ENCODE peak calls at places on chromosome 21, in ten cellular contexts. C, J, U, N, W, G, A, K, O and Q are unnamed samples.

GRCh38 chr21:39542736-39543135 is 70.0 kb upstream of the B3GALT5 start:
- DNase-seq in C (no peak), J (no peak), U (no peak), N (no peak), W (no peak), G (no peak), A (no peak), K (no peak), O (no peak), Q (no peak)

GRCh38 chr21:34129039-34129891 is 55.9 kb downstream of the MRPS6 start:
- DNase-seq in C (peak; percentile 87), J (peak; percentile 58), U (peak; percentile 53), N (no peak), W (no peak), G (no peak), A (peak; percentile 95), K (peak; percentile 65), O (no peak), Q (peak; percentile 32)

GRCh38 chr21:46454142-46454541 is 4.5 kb upstream of the DIP2A start:
- DNase-seq in C (no peak), J (no peak), U (no peak), N (no peak), W (no peak), G (no peak), A (no peak), K (no peak), O (no peak), Q (no peak)

GRCh38 chr21:42121792-42122191 is 50.7 kb downstream of the UMODL1 start:
- DNase-seq in C (no peak), J (no peak), U (no peak), N (no peak), W (no peak), G (no peak), A (no peak), K (no peak), O (no peak), Q (no peak)

GRCh38 chr21:41482321-41482720 is 25.6 kb downstream of the TMPRSS2 start:
- DNase-seq in C (no peak), J (peak; percentile 10), U (no peak), N (no peak), W (no peak), G (no peak), A (peak; percentile 28), K (no peak), O (no peak), Q (no peak)

GRCh38 chr21:36695671-36696389 is 3.1 kb upstream of the SIM2 start:
- DNase-seq in C (no peak), J (no peak), U (no peak), N (no peak), W (no peak), G (no peak), A (no peak), K (no peak), O (no peak), Q (no peak)

GRCh38 chr21:28393279-28393678 is 599.4 kb downstream of the LTN1 start:
- DNase-seq in C (no peak), J (no peak), U (no peak), N (no peak), W (peak; percentile 14), G (peak; percentile 84), A (no peak), K (no peak), O (no peak), Q (no peak)

GRCh38 chr21:25563399-25564116 is 43.7 kb downstream of the MRPL39 start:
- DNase-seq in C (peak; percentile 69), J (no peak), U (no peak), N (no peak), W (no peak), G (no peak), A (no peak), K (no peak), O (no peak), Q (no peak)

GRCh38 chr21:31282095-31282709 is 61.9 kb downstream of the TIAM1 start:
- DNase-seq in C (peak; percentile 96), J (peak; percentile 92), U (no peak), N (peak; percentile 18), W (peak; percentile 6), G (no peak), A (peak; percentile 98), K (peak; percentile 15), O (no peak), Q (no peak)

GRCh38 chr21:35352066-35352770 is 303.1 kb upstream of the RUNX1 start:
- DNase-seq in C (peak; percentile 36), J (peak; percentile 71), U (no peak), N (no peak), W (no peak), G (no peak), A (peak; percentile 58), K (peak; percentile 31), O (no peak), Q (no peak)

GRCh38 chr21:43900078-43900385 is 35.0 kb downstream of the AGPAT3 start:
- DNase-seq in C (no peak), J (no peak), U (no peak), N (no peak), W (no peak), G (no peak), A (no peak), K (no peak), O (no peak), Q (no peak)

GRCh38 chr21:39048574-39048973 is 134.7 kb downstream of the PSMG1 start:
- DNase-seq in C (peak; percentile 76), J (no peak), U (no peak), N (no peak), W (no peak), G (no peak), A (peak; percentile 39), K (no peak), O (no peak), Q (peak; percentile 90)

GRCh38 chr21:32819702-32820101 is 48.1 kb upstream of the PAXBP1 start:
- DNase-seq in C (peak; percentile 58), J (peak; percentile 51), U (no peak), N (no peak), W (no peak), G (no peak), A (peak; percentile 21), K (peak; percentile 79), O (no peak), Q (no peak)

GRCh38 chr21:44694776-44695175 is 2.2 kb upstream of the KRTAP10-12 start:
- DNase-seq in C (no peak), J (no peak), U (no peak), N (no peak), W (no peak), G (peak; percentile 31), A (no peak), K (no peak), O (no peak), Q (no peak)

GRCh38 chr21:36753556-36753955 is 54.6 kb downstream of the SIM2 start:
- DNase-seq in C (peak; percentile 50), J (peak; percentile 29), U (no peak), N (no peak), W (no peak), G (no peak), A (peak; percentile 91), K (no peak), O (no peak), Q (no peak)

GRCh38 chr21:25660233-25660632 is 21.2 kb downstream of the JAM2 start:
- DNase-seq in C (no peak), J (no peak), U (no peak), N (no peak), W (no peak), G (no peak), A (no peak), K (no peak), O (no peak), Q (peak; percentile 75)

GRCh38 chr21:34795152-34796141 is 126.7 kb downstream of the CLIC6 start:
- DNase-seq in C (peak; percentile 74), J (no peak), U (no peak), N (no peak), W (peak; percentile 90), G (no peak), A (peak; percentile 71), K (no peak), O (no peak), Q (no peak)

GRCh38 chr21:25039461-25040380 is 567.6 kb downstream of the MRPL39 start:
- DNase-seq in C (peak; percentile 39), J (no peak), U (no peak), N (peak; percentile 4), W (no peak), G (peak; percentile 16), A (peak; percentile 7), K (no peak), O (peak; percentile 18), Q (peak; percentile 34)

GRCh38 chr21:46291561-46291960 is 5.4 kb downstream of the YBEY start:
- DNase-seq in C (no peak), J (no peak), U (no peak), N (no peak), W (no peak), G (no peak), A (no peak), K (no peak), O (no peak), Q (no peak)

GRCh38 chr21:43363506-43364260 is 63.2 kb downstream of the SIK1 start:
- DNase-seq in C (no peak), J (no peak), U (no peak), N (no peak), W (no peak), G (no peak), A (no peak), K (no peak), O (no peak), Q (no peak)

GRCh38 chr21:33383056-33383888 is 19.9 kb upstream of the IFNGR2 start:
- DNase-seq in C (peak; percentile 96), J (no peak), U (peak; percentile 61), N (no peak), W (peak; percentile 82), G (peak; percentile 94), A (peak; percentile 88), K (no peak), O (no peak), Q (no peak)

GRCh38 chr21:32335601-32336575 is 37.2 kb downstream of the MRAP start:
- DNase-seq in C (peak; percentile 58), J (no peak), U (no peak), N (no peak), W (no peak), G (no peak), A (peak; percentile 63), K (no peak), O (no peak), Q (no peak)

GRCh38 chr21:37028579-37028978 is 22.1 kb downstream of the RIPPLY3 start:
- DNase-seq in C (no peak), J (no peak), U (no peak), N (no peak), W (no peak), G (no peak), A (peak; percentile 35), K (no peak), O (no peak), Q (no peak)

GRCh38 chr21:27425574-27425973 is 458.7 kb upstream of the ADAMTS5 start:
- DNase-seq in C (peak; percentile 95), J (no peak), U (no peak), N (no peak), W (no peak), G (no peak), A (peak; percentile 46), K (no peak), O (no peak), Q (no peak)

GRCh38 chr21:39754811-39755210 is 9.8 kb downstream of the IGSF5 start:
- DNase-seq in C (no peak), J (no peak), U (no peak), N (no peak), W (no peak), G (no peak), A (no peak), K (no peak), O (no peak), Q (no peak)

GRCh38 chr21:44579833-44580144 is 615 bp downstream of the KRTAP10-5 start:
- DNase-seq in C (no peak), J (no peak), U (no peak), N (no peak), W (no peak), G (no peak), A (no peak), K (no peak), O (no peak), Q (no peak)

GRCh38 chr21:42571391-42572150 is 57.9 kb downstream of the SLC37A1 start:
- DNase-seq in C (no peak), J (no peak), U (no peak), N (no peak), W (no peak), G (no peak), A (no peak), K (no peak), O (no peak), Q (no peak)

GRCh38 chr21:33266784-33267135 is 593 bp downstream of the IL10RB start:
- DNase-seq in C (no peak), J (no peak), U (no peak), N (no peak), W (no peak), G (peak; percentile 20), A (no peak), K (no peak), O (peak; percentile 15), Q (no peak)